ENCODE peak calls at places on chromosome 10, in six cellular contexts. T, Y, W, U, X and O are unnamed samples.
A peak's percentile ranks its signal among the peaks of the same experiment; 100 is the strongest.

GRCh38 chr10:23081891-23082290 is 13.5 kb upstream of the MSRB2 start:
- DNase-seq in T (no peak), Y (no peak), W (peak; percentile 48), U (no peak), X (peak; percentile 34), O (peak; percentile 19)

GRCh38 chr10:107144490-107144889 is 20.0 kb downstream of the SORCS1 start:
- DNase-seq in T (peak; percentile 3), Y (no peak), W (no peak), U (no peak), X (no peak), O (no peak)

GRCh38 chr10:30980951-30981616 is 50.6 kb downstream of the ZNF438 start:
- DNase-seq in T (no peak), Y (peak; percentile 62), W (no peak), U (no peak), X (peak; percentile 91), O (peak; percentile 50)

GRCh38 chr10:12539350-12540164 is 190.2 kb downstream of the CAMK1D start:
- DNase-seq in T (no peak), Y (no peak), W (no peak), U (no peak), X (peak; percentile 8), O (no peak)

GRCh38 chr10:113680172-113681111 is 730 bp downstream of the CASP7 start:
- DNase-seq in T (no peak), Y (no peak), W (peak; percentile 75), U (peak; percentile 17), X (peak; percentile 59), O (peak; percentile 78)

GRCh38 chr10:13087986-13088618 is 11.9 kb upstream of the OPTN start:
- DNase-seq in T (no peak), Y (no peak), W (peak; percentile 72), U (no peak), X (peak; percentile 92), O (peak; percentile 86)

GRCh38 chr10:63707254-63707910 is 186.2 kb downstream of the REEP3 start:
- DNase-seq in T (no peak), Y (no peak), W (peak; percentile 99), U (no peak), X (peak; percentile 99), O (peak; percentile 98)

GRCh38 chr10:6144609-6145413 is 56.0 kb downstream of the RBM17 start:
- DNase-seq in T (peak; percentile 60), Y (no peak), W (peak; percentile 89), U (peak; percentile 82), X (peak; percentile 73), O (peak; percentile 85)

GRCh38 chr10:73584737-73585136 is 6.4 kb downstream of the USP54 start:
- DNase-seq in T (no peak), Y (no peak), W (peak; percentile 71), U (no peak), X (no peak), O (peak; percentile 45)

GRCh38 chr10:19971343-19971742 is 155.1 kb downstream of the PLXDC2 start:
- DNase-seq in T (no peak), Y (no peak), W (no peak), U (no peak), X (no peak), O (no peak)

GRCh38 chr10:92691591-92692084 is 1.9 kb downstream of the HHEX start:
- DNase-seq in T (peak; percentile 9), Y (no peak), W (no peak), U (no peak), X (no peak), O (no peak)